ENCODE peak calls at places on chromosomes 11 and 22, in five cellular contexts. S is NCI-H446, B is cerebellar cortex, H is left colon, D is ACHN. W is an unnamed sample.

GRCh38 chr22:27317961-27318360 is 483.6 kb downstream of the MN1 start:
- DNase-seq in S (no peak), B (no peak), H (peak; percentile 42), D (peak; percentile 85), W (no peak)

GRCh38 chr22:35641494-35642120 is 6.6 kb upstream of the APOL6 start:
- DNase-seq in H (no peak), D (no peak), S (no peak), B (no peak), W (no peak)

GRCh38 chr11:45078236-45079074 is 68.0 kb upstream of the PRDM11 start:
- DNase-seq in B (peak; percentile 65), H (no peak), D (no peak), S (no peak), W (no peak)

GRCh38 chr22:24768537-24769374 is 5.8 kb downstream of the PIWIL3 start:
- DNase-seq in B (peak; percentile 92), S (peak; percentile 77), H (peak; percentile 80), D (peak; percentile 22), W (peak; percentile 88)

GRCh38 chr22:46905415-46905814 is 143.0 kb downstream of the TBC1D22A start:
- DNase-seq in S (no peak), D (no peak), H (no peak), B (no peak), W (no peak)

GRCh38 chr22:36331912-36332622 is 55.7 kb downstream of the MYH9 start:
- DNase-seq in H (peak; percentile 77), D (peak; percentile 29), S (peak; percentile 79), B (peak; percentile 57), W (peak; percentile 67)

GRCh38 chr11:100338144-100338840 is 348.8 kb upstream of the ARHGAP42 start:
- DNase-seq in H (no peak), S (no peak), D (no peak), B (no peak), W (no peak)

GRCh38 chr11:96715208-96715607 is 325.4 kb downstream of the JRKL start:
- DNase-seq in H (no peak), S (no peak), D (no peak), B (no peak), W (no peak)

GRCh38 chr11:45335434-45335833 is 49.3 kb upstream of the SYT13 start:
- DNase-seq in S (no peak), B (no peak), H (no peak), D (no peak), W (no peak)

GRCh38 chr11:107576497-107577086 is 11.1 kb upstream of the ALKBH8 start:
- DNase-seq in S (peak; percentile 72), B (peak; percentile 65), D (peak; percentile 41), H (peak; percentile 61), W (peak; percentile 48)

GRCh38 chr11:32141886-32142546 is 51.1 kb downstream of the RCN1 start:
- DNase-seq in S (no peak), B (no peak), D (no peak), H (peak; percentile 17), W (no peak)